ENCODE peak calls at places on chromosome 12, in seven cellular contexts. O, X, G, A, K, R and P are unnamed samples.

GRCh38 chr12:10395390-10395998 is 5.7 kb upstream of the KLRK1 start:
- DNase-seq in O (no peak), X (peak; percentile 52), G (no peak), A (peak; percentile 92), K (no peak), R (no peak), P (no peak)

GRCh38 chr12:124277394-124278222 is 17.3 kb upstream of the RFLNA start:
- DNase-seq in O (no peak), X (no peak), G (no peak), A (no peak), K (no peak), R (no peak), P (no peak)

GRCh38 chr12:481422-481821 is 21.7 kb downstream of the B4GALNT3 start:
- DNase-seq in O (no peak), X (peak; percentile 74), G (peak; percentile 69), A (no peak), K (no peak), R (no peak), P (no peak)

GRCh38 chr12:6773662-6774351 is 1.5 kb downstream of the LAG3 start:
- DNase-seq in O (no peak), X (no peak), G (no peak), A (no peak), K (no peak), R (no peak), P (no peak)

GRCh38 chr12:88707800-88708199 is 127.5 kb upstream of the KITLG start:
- DNase-seq in O (no peak), X (no peak), G (no peak), A (no peak), K (no peak), R (no peak), P (no peak)

GRCh38 chr12:63034601-63035000 is 99.7 kb upstream of the PPM1H start:
- DNase-seq in O (no peak), X (no peak), G (no peak), A (no peak), K (no peak), R (no peak), P (no peak)

GRCh38 chr12:91319071-91319760 is 136.6 kb upstream of the DCN start:
- DNase-seq in O (no peak), X (no peak), G (no peak), A (no peak), K (no peak), R (no peak), P (no peak)

GRCh38 chr12:121237415-121237814 is 27.5 kb downstream of the P2RX4 start:
- DNase-seq in O (no peak), X (no peak), G (no peak), A (no peak), K (no peak), R (no peak), P (no peak)

GRCh38 chr12:108839011-108839889 is 18.1 kb downstream of the SSH1 start:
- DNase-seq in O (no peak), X (peak; percentile 82), G (peak; percentile 44), A (peak; percentile 77), K (no peak), R (no peak), P (no peak)

GRCh38 chr12:52156310-52156709 is 35.5 kb downstream of the KRT80 start:
- DNase-seq in O (no peak), X (no peak), G (no peak), A (peak; percentile 52), K (no peak), R (peak; percentile 48), P (no peak)

GRCh38 chr12:53740130-53740491 is 11.7 kb downstream of the CISTR start:
- DNase-seq in O (no peak), X (no peak), G (no peak), A (no peak), K (no peak), R (no peak), P (no peak)

GRCh38 chr12:57621497-57622292 is 10.5 kb downstream of the ARHGEF25 start:
- DNase-seq in O (no peak), X (no peak), G (peak; percentile 63), A (peak; percentile 43), K (peak; percentile 42), R (peak; percentile 41), P (no peak)

GRCh38 chr12:104609083-104609844 is 152.5 kb downstream of the CHST11 start:
- DNase-seq in O (no peak), X (no peak), G (no peak), A (no peak), K (no peak), R (no peak), P (no peak)

GRCh38 chr12:101935769-101936741 is 58.7 kb downstream of the DRAM1 start:
- DNase-seq in O (no peak), X (peak; percentile 97), G (peak; percentile 73), A (peak; percentile 92), K (no peak), R (no peak), P (no peak)

GRCh38 chr12:109697877-109698468 is 15.7 kb upstream of the FAM222A start:
- DNase-seq in O (no peak), X (no peak), G (no peak), A (no peak), K (no peak), R (no peak), P (no peak)

GRCh38 chr12:69698054-69698453 is 1.0 kb downstream of the BEST3 start:
- DNase-seq in O (no peak), X (no peak), G (no peak), A (no peak), K (no peak), R (no peak), P (no peak)

GRCh38 chr12:47377414-47378221 is 297.9 kb upstream of the AMIGO2 start:
- DNase-seq in O (no peak), X (peak; percentile 100), G (peak; percentile 100), A (peak; percentile 98), K (no peak), R (peak; percentile 83), P (peak; percentile 81)